ENCODE peak calls at places on chromosomes 12 and 14, in four cellular contexts. One of them, this sample, is unnamed.

GRCh38 chr12:113135178-113136127 is at the start of gene RASAL1:
- DNase-seq in lower leg skin: peak
- DNase-seq in activated CD8-positive, alpha-beta T cell treated with anti-CD3 and anti-CD28 coated beads, Interleukin-2, amount 10 ng/mL, durations not matched to agents 7 days and 5 days: peak
- DNase-seq in HCT116: peak
- DNase-seq in this sample: peak

GRCh38 chr12:120397827-120398563 is 29.0 kb upstream of the MSI1 start:
- DNase-seq in activated CD8-positive, alpha-beta T cell treated with anti-CD3 and anti-CD28 coated beads, Interleukin-2, amount 10 ng/mL, durations not matched to agents 7 days and 5 days: no peak
- DNase-seq in HCT116: no peak
- DNase-seq in lower leg skin: no peak
- DNase-seq in this sample: no peak

GRCh38 chr14:60356921-60357550 is 108.0 kb downstream of the PPM1A start:
- DNase-seq in HCT116: no peak
- DNase-seq in lower leg skin: no peak
- DNase-seq in activated CD8-positive, alpha-beta T cell treated with anti-CD3 and anti-CD28 coated beads, Interleukin-2, amount 10 ng/mL, durations not matched to agents 7 days and 5 days: no peak
- DNase-seq in this sample: no peak

GRCh38 chr12:12474471-12474928 is 88.2 kb downstream of the DUSP16 start:
- DNase-seq in activated CD8-positive, alpha-beta T cell treated with anti-CD3 and anti-CD28 coated beads, Interleukin-2, amount 10 ng/mL, durations not matched to agents 7 days and 5 days: peak
- DNase-seq in HCT116: no peak
- DNase-seq in lower leg skin: no peak
- DNase-seq in this sample: no peak

GRCh38 chr14:66017960-66018359 is 468.2 kb upstream of the CCDC196 start:
- DNase-seq in activated CD8-positive, alpha-beta T cell treated with anti-CD3 and anti-CD28 coated beads, Interleukin-2, amount 10 ng/mL, durations not matched to agents 7 days and 5 days: no peak
- DNase-seq in lower leg skin: no peak
- DNase-seq in HCT116: no peak
- DNase-seq in this sample: no peak

GRCh38 chr12:91109148-91109564 is 2.1 kb downstream of the LUM start:
- DNase-seq in lower leg skin: peak
- DNase-seq in activated CD8-positive, alpha-beta T cell treated with anti-CD3 and anti-CD28 coated beads, Interleukin-2, amount 10 ng/mL, durations not matched to agents 7 days and 5 days: peak
- DNase-seq in HCT116: peak
- DNase-seq in this sample: peak

GRCh38 chr12:56836800-56837663 is 73.9 kb downstream of the HSD17B6 start:
- DNase-seq in lower leg skin: no peak
- DNase-seq in activated CD8-positive, alpha-beta T cell treated with anti-CD3 and anti-CD28 coated beads, Interleukin-2, amount 10 ng/mL, durations not matched to agents 7 days and 5 days: peak
- DNase-seq in HCT116: no peak
- DNase-seq in this sample: no peak

GRCh38 chr12:101948365-101948764 is 71.0 kb downstream of the DRAM1 start:
- DNase-seq in HCT116: no peak
- DNase-seq in lower leg skin: no peak
- DNase-seq in activated CD8-positive, alpha-beta T cell treated with anti-CD3 and anti-CD28 coated beads, Interleukin-2, amount 10 ng/mL, durations not matched to agents 7 days and 5 days: no peak
- DNase-seq in this sample: no peak

GRCh38 chr12:57109207-57110160 is 1.7 kb downstream of the STAT6 start:
- DNase-seq in HCT116: no peak
- DNase-seq in activated CD8-positive, alpha-beta T cell treated with anti-CD3 and anti-CD28 coated beads, Interleukin-2, amount 10 ng/mL, durations not matched to agents 7 days and 5 days: no peak
- DNase-seq in lower leg skin: no peak
- DNase-seq in this sample: no peak

GRCh38 chr12:62602445-62603060 is 135.9 kb downstream of the MON2 start:
- DNase-seq in lower leg skin: peak
- DNase-seq in activated CD8-positive, alpha-beta T cell treated with anti-CD3 and anti-CD28 coated beads, Interleukin-2, amount 10 ng/mL, durations not matched to agents 7 days and 5 days: peak
- DNase-seq in HCT116: peak
- DNase-seq in this sample: peak

GRCh38 chr14:95497561-95498011 is 18.9 kb downstream of the SYNE3 start:
- DNase-seq in activated CD8-positive, alpha-beta T cell treated with anti-CD3 and anti-CD28 coated beads, Interleukin-2, amount 10 ng/mL, durations not matched to agents 7 days and 5 days: no peak
- DNase-seq in HCT116: no peak
- DNase-seq in lower leg skin: no peak
- DNase-seq in this sample: no peak

This sample was measured in COLO829.